ENCODE peak calls at places on chromosomes 13 and 19, in four cellular contexts. Y is breast epithelium, O is GM12865, U is PC-3. M is an unnamed sample.

GRCh38 chr13:39417643-39418042 is 185.3 kb downstream of the LHFPL6 start:
- DNase-seq in Y (no peak), U (peak; percentile 48), O (no peak), M (no peak)

GRCh38 chr19:46391296-46392251 is 21.8 kb downstream of the CCDC8 start:
- DNase-seq in O (no peak), Y (no peak), U (no peak), M (no peak)

GRCh38 chr13:114115191-114115671 is 17.2 kb downstream of the RASA3 start:
- DNase-seq in U (peak; percentile 80), O (no peak), Y (peak; percentile 48), M (no peak)

GRCh38 chr13:44191504-44192171 is 182.0 kb upstream of the SERP2 start:
- DNase-seq in O (peak; percentile 63), Y (no peak), U (peak; percentile 41), M (no peak)

GRCh38 chr13:95893861-95894260 is 159.3 kb downstream of the UGGT2 start:
- DNase-seq in O (no peak), Y (no peak), U (no peak), M (no peak)

GRCh38 chr13:34900288-34900739 is 41.8 kb upstream of the NBEA start:
- DNase-seq in O (no peak), Y (no peak), U (no peak), M (no peak)

GRCh38 chr19:38055655-38056521 is 148.9 kb downstream of the SIPA1L3 start:
- DNase-seq in U (no peak), Y (no peak), O (no peak), M (no peak)

GRCh38 chr19:43351998-43352746 is 1.3 kb upstream of the CD177 start:
- DNase-seq in O (no peak), U (no peak), Y (no peak), M (no peak)

GRCh38 chr13:107209811-107210210 is 641.9 kb upstream of the ARGLU1 start:
- DNase-seq in Y (no peak), O (no peak), U (peak; percentile 29), M (no peak)

GRCh38 chr13:107299717-107300116 is 731.8 kb upstream of the ARGLU1 start:
- DNase-seq in O (no peak), U (peak; percentile 13), Y (no peak), M (no peak)

GRCh38 chr19:45577111-45577905 is 7.3 kb downstream of the OPA3 start:
- DNase-seq in O (peak; percentile 52), U (peak; percentile 95), Y (no peak), M (no peak)

GRCh38 chr13:93559718-93560117 is 333.1 kb downstream of the GPC6 start:
- DNase-seq in Y (no peak), U (peak; percentile 94), O (no peak), M (no peak)

GRCh38 chr13:80235559-80236296 is 105.2 kb downstream of the SPRY2 start:
- DNase-seq in Y (no peak), U (peak; percentile 85), O (peak; percentile 7), M (no peak)

GRCh38 chr19:35360880-35361420 is 2.7 kb downstream of the FFAR3 start:
- DNase-seq in O (no peak), Y (peak; percentile 31), U (no peak), M (no peak)

GRCh38 chr13:111337741-111338140 is 17.3 kb downstream of the TEX29 start:
- DNase-seq in Y (no peak), U (no peak), O (no peak), M (no peak)

GRCh38 chr19:54254195-54254906 is 2.7 kb downstream of the LILRB5 start:
- DNase-seq in U (no peak), Y (no peak), O (no peak), M (no peak)

GRCh38 chr13:34161829-34162544 is 344.0 kb downstream of the RFC3 start:
- DNase-seq in Y (no peak), U (peak; percentile 77), O (peak; percentile 9), M (no peak)

GRCh38 chr19:38303517-38304351 is at the start of gene C19orf33:
- DNase-seq in U (peak; percentile 88), Y (peak; percentile 69), O (no peak), M (no peak)

GRCh38 chr13:51625555-51626345 is 41.5 kb downstream of the WDFY2 start:
- DNase-seq in Y (no peak), U (no peak), O (no peak), M (no peak)

GRCh38 chr13:45412274-45413049 is 5.7 kb downstream of the SLC25A30 start:
- DNase-seq in U (peak; percentile 16), Y (no peak), O (no peak), M (no peak)

GRCh38 chr19:58338825-58339558 is 12.2 kb downstream of the ZSCAN22 start:
- DNase-seq in O (no peak), Y (no peak), U (peak; percentile 38), M (no peak)

GRCh38 chr13:112877066-112877465 is 91.9 kb upstream of the MCF2L start:
- DNase-seq in Y (no peak), O (no peak), U (no peak), M (no peak)

GRCh38 chr19:28972144-28972543 is 240.8 kb downstream of the UQCRFS1 start:
- DNase-seq in O (no peak), Y (no peak), U (no peak), M (no peak)

GRCh38 chr19:32599736-32600157 is 18.8 kb downstream of the PDCD5 start:
- DNase-seq in Y (no peak), U (peak; percentile 55), O (peak; percentile 73), M (no peak)

GRCh38 chr19:35704218-35704617 is at the start of gene ZBTB32:
- DNase-seq in O (no peak), Y (no peak), U (no peak), M (peak; percentile 56)

GRCh38 chr19:3350014-3350663 is 16.2 kb upstream of the NFIC start:
- DNase-seq in U (peak; percentile 51), O (no peak), Y (no peak), M (no peak)

GRCh38 chr13:21542563-21542962 is 61.4 kb downstream of the MICU2 start:
- DNase-seq in Y (no peak), O (no peak), U (peak; percentile 60), M (no peak)

GRCh38 chr19:46863818-46864629 is 3.2 kb downstream of the ARHGAP35 start:
- DNase-seq in Y (peak; percentile 68), O (no peak), U (peak; percentile 73), M (no peak)

GRCh38 chr19:12379732-12380443 is 14.4 kb upstream of the ZNF442 start:
- DNase-seq in Y (no peak), O (no peak), U (no peak), M (no peak)

GRCh38 chr13:25886438-25887214 is 165.2 kb downstream of the SHISA2 start:
- DNase-seq in O (no peak), Y (no peak), U (peak; percentile 91), M (no peak)

DNA sequence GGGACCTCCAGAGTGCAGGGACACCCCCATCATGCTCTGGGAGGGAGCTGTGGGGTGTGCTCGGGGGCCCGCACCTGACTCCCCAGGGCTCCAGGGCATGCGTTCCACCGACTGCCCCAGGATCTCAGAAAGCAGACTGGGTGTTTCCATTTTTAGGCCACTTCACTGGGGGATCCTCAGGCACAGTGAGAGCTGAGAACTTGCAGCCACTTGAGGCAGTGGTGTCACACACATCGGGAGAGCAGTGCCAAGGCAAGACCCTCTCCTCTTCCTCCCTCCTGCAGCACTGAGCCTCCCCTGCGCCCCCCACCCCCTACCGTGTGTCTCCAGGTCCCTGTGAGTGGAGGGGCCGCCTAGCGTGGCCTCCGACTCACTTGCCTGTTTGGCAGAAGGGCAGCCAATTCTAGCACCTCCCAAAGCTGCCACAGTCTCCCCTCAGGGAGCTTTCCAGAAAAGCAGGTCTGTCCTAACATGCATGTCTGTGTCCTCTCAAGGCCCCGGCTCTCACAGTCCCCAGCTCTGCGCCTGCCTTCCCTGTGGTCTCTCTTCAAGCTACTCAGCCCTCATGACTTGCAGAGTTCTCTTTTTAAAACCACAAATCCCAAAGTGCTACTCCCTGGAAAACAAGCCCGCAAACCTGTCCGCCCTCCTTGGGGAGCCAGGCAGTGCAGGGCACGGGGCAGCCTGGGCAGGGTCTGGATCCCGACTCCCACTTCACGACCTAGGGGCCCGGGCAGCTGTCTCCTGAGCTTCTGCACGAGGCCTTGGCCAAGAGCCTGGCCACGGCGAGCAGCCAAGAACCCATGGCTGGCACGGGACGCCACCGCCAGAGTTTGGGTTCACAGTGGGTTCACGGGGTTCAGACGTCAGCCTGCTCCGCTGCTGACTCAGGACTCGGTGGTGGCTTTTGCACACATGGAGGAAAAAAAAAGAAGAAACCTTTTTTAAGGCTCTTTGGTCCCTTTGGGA is 94.1 kb downstream of the STK24 start:
- DNase-seq in Y (peak; percentile 67), U (no peak), O (peak; percentile 65), M (no peak)
- TF ChIP-seq CTCF in Y (no peak), U (peak; percentile 32), O (peak; percentile 47), M (no peak)

DNA sequence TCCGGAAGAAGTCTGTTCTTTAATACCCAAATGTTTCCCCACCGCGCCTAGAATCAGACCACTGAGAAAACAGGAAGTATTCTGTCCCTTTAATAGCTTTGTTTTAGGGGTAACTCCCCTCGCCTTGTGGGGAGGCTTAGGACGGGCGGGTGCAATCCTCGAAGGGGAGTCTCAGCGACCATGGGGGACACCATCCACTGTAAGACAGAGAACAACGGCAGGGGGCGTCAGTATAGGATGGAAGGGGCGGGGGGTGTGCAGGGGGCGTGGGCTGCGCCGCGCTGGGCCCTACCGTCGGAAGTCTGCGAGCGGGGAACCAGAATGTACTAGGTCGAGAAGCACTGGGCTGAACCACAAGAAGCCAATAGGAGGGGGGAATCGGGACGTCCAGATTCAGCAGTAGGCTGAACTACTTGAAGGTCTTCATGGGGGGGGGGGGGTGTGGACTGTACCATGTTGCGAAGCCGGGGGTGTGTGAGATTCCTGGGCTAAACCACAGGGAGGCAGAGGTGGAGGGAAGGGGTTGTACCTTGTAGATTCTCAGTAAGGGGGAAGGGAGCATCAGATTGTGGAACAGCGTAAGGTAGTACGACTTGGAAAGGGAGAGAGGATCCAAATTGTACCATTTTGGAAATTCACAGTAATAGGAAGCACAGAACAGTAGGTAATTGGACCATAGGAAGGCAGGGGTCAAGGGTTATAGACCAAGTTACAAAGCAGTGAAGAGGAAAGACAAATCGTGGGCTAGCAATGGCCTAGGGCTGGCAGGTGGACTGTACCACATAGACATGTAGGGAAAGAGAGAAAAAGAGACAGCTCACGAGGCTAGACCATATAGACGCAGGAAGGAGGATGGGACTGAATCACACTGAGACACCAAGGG is 1.0 kb upstream of the DBP start:
- DNase-seq in O (peak; percentile 97), Y (peak; percentile 83), U (peak; percentile 85), M (peak; percentile 67)
- TF ChIP-seq CTCF in O (peak; percentile 12), Y (peak; percentile 40), U (no peak), M (no peak)

DNA sequence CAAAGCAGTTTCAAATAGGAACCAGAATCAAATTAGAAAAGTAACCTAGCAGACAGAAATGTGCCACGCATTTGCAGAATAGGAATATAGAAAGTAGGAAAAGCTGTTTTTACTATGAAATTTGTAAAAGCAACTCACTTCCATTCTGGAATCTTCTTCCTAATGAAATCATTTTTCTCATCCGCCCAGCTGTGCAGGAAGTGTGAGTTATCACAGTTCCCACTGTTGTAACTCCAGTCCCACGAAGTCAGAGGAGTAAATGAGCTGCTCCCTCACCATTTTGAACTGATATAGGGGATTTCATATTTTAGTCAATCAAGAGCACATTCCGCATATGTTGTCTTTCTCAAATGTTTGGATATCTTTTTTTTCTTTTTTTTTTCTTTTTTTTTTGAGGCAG is 230.8 kb downstream of the TBC1D4 start:
- DNase-seq in O (no peak), U (no peak), Y (no peak), M (no peak)
- TF ChIP-seq CTCF in O (no peak), U (no peak), Y (no peak), M (no peak)

GRCh38 chr13:76887070-76887563 is 912 bp upstream of the KCTD12 start:
- DNase-seq in O (no peak), Y (no peak), U (no peak), M (no peak)

GRCh38 chr13:76886292-76887061 is at the start of gene KCTD12:
- DNase-seq in Y (peak; percentile 73), U (peak; percentile 67), O (peak; percentile 92), M (peak; percentile 75)

GRCh38 chr13:76884571-76885202 is 1.5 kb downstream of the KCTD12 start:
- DNase-seq in O (peak; percentile 12), U (peak; percentile 16), Y (no peak), M (no peak)

GRCh38 chr13:76885203-76886004 is 801 bp downstream of the KCTD12 start:
- DNase-seq in U (peak; percentile 51), O (peak; percentile 86), Y (peak; percentile 63), M (peak; percentile 26)

GRCh38 chr13:76886005-76886291 is 257 bp downstream of the KCTD12 start:
- DNase-seq in O (no peak), U (no peak), Y (no peak), M (no peak)
- TF ChIP-seq CTCF in O (no peak), U (no peak), Y (no peak), M (no peak)